ENCODE peak calls at places on chromosomes 5 and 9, in ten cellular contexts. One of them, this sample, is unnamed.

GRCh38 chr5:961002-961710 is 47.4 kb upstream of the NKD2 start:
- DNase-seq in MV-4-11: no peak
- DNase-seq in fibroblast of pulmonary artery: no peak
- DNase-seq in G401: no peak
- DNase-seq in H9: peak
- DNase-seq in NCI-H187 treated with DMSO at 0.1 percent for 48 hours: no peak
- DNase-seq in LHCN-M2: no peak
- DNase-seq in stimulated activated CD8-positive, alpha-beta memory T cell treated with anti-CD3 and anti-CD28 coated beads, Interleukin-7, amount 100 ng/mL, for 24 hours: no peak
- DNase-seq in retina: peak
- DNase-seq in HTR-8/SVneo: no peak
- DNase-seq in this sample: no peak

GRCh38 chr5:120605325-120606079 is 141.4 kb downstream of the PRR16 start:
- DNase-seq in LHCN-M2: peak
- DNase-seq in NCI-H187 treated with DMSO at 0.1 percent for 48 hours: no peak
- DNase-seq in fibroblast of pulmonary artery: no peak
- DNase-seq in HTR-8/SVneo: no peak
- DNase-seq in H9: no peak
- DNase-seq in stimulated activated CD8-positive, alpha-beta memory T cell treated with anti-CD3 and anti-CD28 coated beads, Interleukin-7, amount 100 ng/mL, for 24 hours: no peak
- DNase-seq in G401: no peak
- DNase-seq in retina: no peak
- DNase-seq in MV-4-11: no peak
- DNase-seq in this sample: peak

GRCh38 chr5:130692766-130693165 is 472.3 kb downstream of the HINT1 start:
- DNase-seq in G401: no peak
- DNase-seq in LHCN-M2: peak
- DNase-seq in NCI-H187 treated with DMSO at 0.1 percent for 48 hours: peak
- DNase-seq in fibroblast of pulmonary artery: no peak
- DNase-seq in HTR-8/SVneo: no peak
- DNase-seq in MV-4-11: no peak
- DNase-seq in retina: no peak
- DNase-seq in H9: no peak
- DNase-seq in stimulated activated CD8-positive, alpha-beta memory T cell treated with anti-CD3 and anti-CD28 coated beads, Interleukin-7, amount 100 ng/mL, for 24 hours: no peak
- DNase-seq in this sample: no peak

GRCh38 chr9:130186839-130187522 is 14.8 kb downstream of the NCS1 start:
- DNase-seq in LHCN-M2: peak
- DNase-seq in retina: no peak
- DNase-seq in H9: peak
- DNase-seq in MV-4-11: peak
- DNase-seq in G401: peak
- DNase-seq in HTR-8/SVneo: peak
- DNase-seq in fibroblast of pulmonary artery: peak
- DNase-seq in NCI-H187 treated with DMSO at 0.1 percent for 48 hours: no peak
- DNase-seq in stimulated activated CD8-positive, alpha-beta memory T cell treated with anti-CD3 and anti-CD28 coated beads, Interleukin-7, amount 100 ng/mL, for 24 hours: no peak
- DNase-seq in this sample: peak

GRCh38 chr9:33344145-33344544 is 53.8 kb downstream of the NFX1 start:
- DNase-seq in stimulated activated CD8-positive, alpha-beta memory T cell treated with anti-CD3 and anti-CD28 coated beads, Interleukin-7, amount 100 ng/mL, for 24 hours: no peak
- DNase-seq in fibroblast of pulmonary artery: no peak
- DNase-seq in G401: no peak
- DNase-seq in retina: no peak
- DNase-seq in MV-4-11: no peak
- DNase-seq in HTR-8/SVneo: no peak
- DNase-seq in NCI-H187 treated with DMSO at 0.1 percent for 48 hours: no peak
- DNase-seq in LHCN-M2: no peak
- DNase-seq in H9: no peak
- DNase-seq in this sample: no peak

GRCh38 chr9:92666236-92666635 is 3.7 kb downstream of the IPPK start:
- DNase-seq in fibroblast of pulmonary artery: no peak
- DNase-seq in H9: no peak
- DNase-seq in MV-4-11: no peak
- DNase-seq in retina: no peak
- DNase-seq in HTR-8/SVneo: no peak
- DNase-seq in stimulated activated CD8-positive, alpha-beta memory T cell treated with anti-CD3 and anti-CD28 coated beads, Interleukin-7, amount 100 ng/mL, for 24 hours: no peak
- DNase-seq in LHCN-M2: no peak
- DNase-seq in NCI-H187 treated with DMSO at 0.1 percent for 48 hours: no peak
- DNase-seq in G401: no peak
- DNase-seq in this sample: no peak

GRCh38 chr5:125134216-125135081 is 388.0 kb upstream of the ZNF608 start:
- DNase-seq in HTR-8/SVneo: peak
- DNase-seq in H9: no peak
- DNase-seq in G401: no peak
- DNase-seq in LHCN-M2: peak
- DNase-seq in retina: no peak
- DNase-seq in NCI-H187 treated with DMSO at 0.1 percent for 48 hours: no peak
- DNase-seq in MV-4-11: no peak
- DNase-seq in fibroblast of pulmonary artery: peak
- DNase-seq in stimulated activated CD8-positive, alpha-beta memory T cell treated with anti-CD3 and anti-CD28 coated beads, Interleukin-7, amount 100 ng/mL, for 24 hours: no peak
- DNase-seq in this sample: peak

GRCh38 chr5:140881889-140882590 is at the start of gene PCDHA13:
- DNase-seq in fibroblast of pulmonary artery: peak
- DNase-seq in H9: peak
- DNase-seq in NCI-H187 treated with DMSO at 0.1 percent for 48 hours: no peak
- DNase-seq in stimulated activated CD8-positive, alpha-beta memory T cell treated with anti-CD3 and anti-CD28 coated beads, Interleukin-7, amount 100 ng/mL, for 24 hours: no peak
- DNase-seq in G401: peak
- DNase-seq in HTR-8/SVneo: no peak
- DNase-seq in retina: peak
- DNase-seq in MV-4-11: no peak
- DNase-seq in LHCN-M2: no peak
- DNase-seq in this sample: no peak